ENCODE peak calls at places on chromosome 21, in eight cellular contexts. K, I, M, P, S, Z, E and A are unnamed samples.

GRCh38 chr21:45366931-45367401 is 38.0 kb upstream of the COL18A1 start:
- DNase-seq in K (no peak), I (peak), M (no peak), P (no peak), S (peak), Z (peak), E (no peak), A (peak)

GRCh38 chr21:37207441-37208009 is 59.6 kb downstream of the VPS26C start:
- DNase-seq in K (no peak), I (no peak), M (no peak), P (peak), S (no peak), Z (peak), E (no peak), A (no peak)

GRCh38 chr21:46006547-46007497 is 25.3 kb downstream of the COL6A1 start:
- DNase-seq in K (no peak), I (no peak), M (no peak), P (no peak), S (no peak), Z (no peak), E (peak), A (no peak)

GRCh38 chr21:23639726-23640125 is 1967.6 kb downstream of the MRPL39 start:
- DNase-seq in K (no peak), I (no peak), M (no peak), P (no peak), S (no peak), Z (no peak), E (no peak), A (no peak)

GRCh38 chr21:15063081-15063820 is 1.5 kb downstream of the NRIP1 start:
- DNase-seq in K (peak), I (no peak), M (no peak), P (no peak), S (no peak), Z (no peak), E (peak), A (no peak)

GRCh38 chr21:25960423-25960822 is 210.1 kb downstream of the APP start:
- DNase-seq in K (no peak), I (no peak), M (no peak), P (no peak), S (no peak), Z (no peak), E (no peak), A (no peak)

GRCh38 chr21:37636152-37636860 is 269.7 kb downstream of the DYRK1A start:
- DNase-seq in K (no peak), I (no peak), M (no peak), P (no peak), S (no peak), Z (peak), E (no peak), A (no peak)

GRCh38 chr21:42845296-42845965 is 33.9 kb downstream of the WDR4 start:
- DNase-seq in K (no peak), I (no peak), M (no peak), P (no peak), S (no peak), Z (peak), E (no peak), A (peak)

GRCh38 chr21:26061437-26061836 is 109.1 kb downstream of the APP start:
- DNase-seq in K (no peak), I (no peak), M (no peak), P (peak), S (no peak), Z (peak), E (no peak), A (no peak)